ENCODE peak calls at places on chromosomes 16 and 17, in four cellular contexts. One of them, this sample, is unnamed.

GRCh38 chr17:44102845-44103622 is 20.4 kb downstream of the HDAC5 start:
- DNase-seq in heart left ventricle: no peak
- DNase-seq in H1: no peak
- DNase-seq in adrenal gland: no peak
- DNase-seq in this sample: no peak

GRCh38 chr17:40038882-40039513 is 15.2 kb downstream of the MED24 start:
- DNase-seq in heart left ventricle: peak; percentile 69
- DNase-seq in H1: no peak
- DNase-seq in adrenal gland: peak; percentile 87
- DNase-seq in this sample: no peak

GRCh38 chr17:36131436-36131835 is 27.8 kb downstream of the CCL4 start:
- DNase-seq in heart left ventricle: no peak
- DNase-seq in H1: no peak
- DNase-seq in adrenal gland: no peak
- DNase-seq in this sample: no peak

GRCh38 chr17:38606646-38607611 is 1.2 kb upstream of the SRCIN1 start:
- DNase-seq in heart left ventricle: peak; percentile 73
- DNase-seq in H1: no peak
- DNase-seq in adrenal gland: no peak
- DNase-seq in this sample: peak; percentile 95

GRCh38 chr17:6608321-6608720 is 32.2 kb downstream of the KIAA0753 start:
- DNase-seq in heart left ventricle: no peak
- DNase-seq in H1: no peak
- DNase-seq in adrenal gland: no peak
- DNase-seq in this sample: no peak

GRCh38 chr17:60525347-60525623 is 757 bp downstream of the APPBP2 start:
- DNase-seq in heart left ventricle: no peak
- DNase-seq in H1: no peak
- DNase-seq in adrenal gland: no peak
- DNase-seq in this sample: no peak

GRCh38 chr17:1402268-1402598 is 2.2 kb upstream of the YWHAE start:
- DNase-seq in heart left ventricle: no peak
- DNase-seq in H1: no peak
- DNase-seq in adrenal gland: no peak
- DNase-seq in this sample: no peak

GRCh38 chr16:76854234-76854633 is 336.8 kb upstream of the MON1B start:
- DNase-seq in heart left ventricle: no peak
- DNase-seq in H1: no peak
- DNase-seq in adrenal gland: no peak
- DNase-seq in this sample: no peak

GRCh38 chr17:12403881-12404398 is 261.8 kb upstream of the MYOCD start:
- DNase-seq in heart left ventricle: no peak
- DNase-seq in H1: no peak
- DNase-seq in adrenal gland: no peak
- DNase-seq in this sample: no peak

GRCh38 chr17:71237903-71238538 is 882.8 kb upstream of the SOX9 start:
- DNase-seq in heart left ventricle: no peak
- DNase-seq in H1: no peak
- DNase-seq in adrenal gland: no peak
- DNase-seq in this sample: no peak

GRCh38 chr16:7086842-7087616 is 245.6 kb upstream of the RBFOX1 start:
- DNase-seq in heart left ventricle: peak; percentile 61
- DNase-seq in H1: peak; percentile 76
- DNase-seq in adrenal gland: peak; percentile 81
- DNase-seq in this sample: no peak

GRCh38 chr16:54991525-54991924 is 60.9 kb downstream of the IRX5 start:
- DNase-seq in heart left ventricle: no peak
- DNase-seq in H1: no peak
- DNase-seq in adrenal gland: no peak
- DNase-seq in this sample: no peak

GRCh38 chr16:77043076-77043475 is 147.9 kb upstream of the MON1B start:
- DNase-seq in heart left ventricle: no peak
- DNase-seq in H1: no peak
- DNase-seq in adrenal gland: no peak
- DNase-seq in this sample: no peak

GRCh38 chr17:31190351-31190750 is 95.6 kb downstream of the NF1 start:
- DNase-seq in heart left ventricle: no peak
- DNase-seq in H1: no peak
- DNase-seq in adrenal gland: no peak
- DNase-seq in this sample: no peak

GRCh38 chr17:9906616-9907015 is 1.5 kb upstream of the RCVRN start:
- DNase-seq in heart left ventricle: no peak
- DNase-seq in H1: no peak
- DNase-seq in adrenal gland: no peak
- DNase-seq in this sample: no peak

GRCh38 chr17:40909755-40910154 is 24.7 kb upstream of the KRT20 start:
- DNase-seq in heart left ventricle: no peak
- DNase-seq in H1: no peak
- DNase-seq in adrenal gland: no peak
- DNase-seq in this sample: no peak

GRCh38 chr16:49622421-49623402 is 233.2 kb downstream of the ZNF423 start:
- DNase-seq in heart left ventricle: peak; percentile 45
- DNase-seq in H1: no peak
- DNase-seq in adrenal gland: no peak
- DNase-seq in this sample: peak; percentile 29

GRCh38 chr16:89357460-89357859 is 132.9 kb downstream of the ANKRD11 start:
- DNase-seq in heart left ventricle: no peak
- DNase-seq in H1: no peak
- DNase-seq in adrenal gland: peak; percentile 86
- DNase-seq in this sample: no peak

GRCh38 chr17:12789976-12790805 is 893 bp downstream of the ARHGAP44 start:
- DNase-seq in heart left ventricle: no peak
- DNase-seq in H1: no peak
- DNase-seq in adrenal gland: no peak
- DNase-seq in this sample: peak; percentile 15

GRCh38 chr17:73757324-73757942 is 113.2 kb upstream of the SDK2 start:
- DNase-seq in heart left ventricle: no peak
- DNase-seq in H1: no peak
- DNase-seq in adrenal gland: no peak
- DNase-seq in this sample: no peak

GRCh38 chr16:53546988-53547391 is 44.0 kb upstream of the AKTIP start:
- DNase-seq in heart left ventricle: no peak
- DNase-seq in H1: peak; percentile 17
- DNase-seq in adrenal gland: no peak
- DNase-seq in this sample: no peak

GRCh38 chr17:45104029-45104428 is 28.3 kb downstream of the PLCD3 start:
- DNase-seq in heart left ventricle: no peak
- DNase-seq in H1: no peak
- DNase-seq in adrenal gland: no peak
- DNase-seq in this sample: no peak

GRCh38 chr16:8855051-8855786 is 13.6 kb downstream of the CARHSP1 start:
- DNase-seq in heart left ventricle: no peak
- DNase-seq in H1: no peak
- DNase-seq in adrenal gland: no peak
- DNase-seq in this sample: no peak

GRCh38 chr17:48543854-48544355 is 1.0 kb downstream of the HOXB2 start:
- DNase-seq in heart left ventricle: peak; percentile 75
- DNase-seq in H1: no peak
- DNase-seq in adrenal gland: no peak
- DNase-seq in this sample: no peak

GRCh38 chr16:57657228-57657627 is 10.9 kb upstream of the ADGRG3 start:
- DNase-seq in heart left ventricle: no peak
- DNase-seq in H1: no peak
- DNase-seq in adrenal gland: no peak
- DNase-seq in this sample: no peak

GRCh38 chr17:31296156-31296555 is 883 bp downstream of the OMG start:
- DNase-seq in heart left ventricle: no peak
- DNase-seq in H1: no peak
- DNase-seq in adrenal gland: no peak
- DNase-seq in this sample: no peak

GRCh38 chr16:90020260-90020837 is 1.1 kb upstream of the DBNDD1 start:
- DNase-seq in heart left ventricle: no peak
- DNase-seq in H1: no peak
- DNase-seq in adrenal gland: no peak
- DNase-seq in this sample: no peak

GRCh38 chr16:85309656-85310587 is 197.7 kb upstream of the CIBAR2 start:
- DNase-seq in heart left ventricle: peak; percentile 75
- DNase-seq in H1: no peak
- DNase-seq in adrenal gland: peak; percentile 76
- DNase-seq in this sample: no peak

GRCh38 chr17:68328676-68329075 is 37.4 kb downstream of the ARSG start:
- DNase-seq in heart left ventricle: no peak
- DNase-seq in H1: no peak
- DNase-seq in adrenal gland: no peak
- DNase-seq in this sample: no peak

GRCh38 chr16:87321336-87322107 is 4.3 kb upstream of the C16orf95 start:
- DNase-seq in heart left ventricle: no peak
- DNase-seq in H1: no peak
- DNase-seq in adrenal gland: no peak
- DNase-seq in this sample: no peak

GRCh38 chr16:66474750-66475199 is 47.7 kb downstream of the BEAN1 start:
- DNase-seq in heart left ventricle: no peak
- DNase-seq in H1: no peak
- DNase-seq in adrenal gland: peak; percentile 45
- DNase-seq in this sample: no peak

GRCh38 chr17:64622931-64623654 is 39.0 kb downstream of the SMURF2 start:
- DNase-seq in heart left ventricle: no peak
- DNase-seq in H1: no peak
- DNase-seq in adrenal gland: no peak
- DNase-seq in this sample: no peak

GRCh38 chr17:17682293-17682736 is 1.1 kb downstream of the RAI1 start:
- DNase-seq in heart left ventricle: peak; percentile 79
- DNase-seq in H1: no peak
- DNase-seq in adrenal gland: no peak
- DNase-seq in this sample: no peak

DNA sequence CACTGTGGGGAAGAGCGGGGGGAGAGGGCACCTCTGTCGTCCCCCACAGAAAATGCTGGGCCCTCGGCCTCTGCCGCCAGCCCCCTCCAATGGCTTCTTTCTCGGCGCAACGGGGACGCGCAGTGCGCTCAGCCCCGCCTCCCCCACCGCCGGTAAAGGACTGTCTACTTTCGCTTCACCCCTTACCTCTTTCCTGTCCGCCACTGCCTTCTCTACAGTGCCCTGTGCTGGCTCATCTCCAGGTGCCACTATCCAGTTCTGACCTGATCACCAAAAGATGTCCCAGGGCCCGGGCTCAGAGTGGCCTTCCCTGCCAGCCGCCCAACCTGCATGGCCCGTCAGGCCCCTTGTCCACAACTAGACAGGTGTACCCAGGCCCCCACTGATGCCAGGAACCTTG is 7.3 kb downstream of the ENDOV start:
- DNase-seq in heart left ventricle: no peak
- DNase-seq in H1: no peak
- DNase-seq in adrenal gland: no peak
- DNase-seq in this sample: peak; percentile 43
- H3K27ac ChIP-seq in heart left ventricle: no peak overlapping the region
- H3K27ac ChIP-seq in H1: no peak overlapping the region
- H3K27ac ChIP-seq in adrenal gland: no peak overlapping the region
- H3K27ac ChIP-seq in this sample: no peak overlapping the region

DNA sequence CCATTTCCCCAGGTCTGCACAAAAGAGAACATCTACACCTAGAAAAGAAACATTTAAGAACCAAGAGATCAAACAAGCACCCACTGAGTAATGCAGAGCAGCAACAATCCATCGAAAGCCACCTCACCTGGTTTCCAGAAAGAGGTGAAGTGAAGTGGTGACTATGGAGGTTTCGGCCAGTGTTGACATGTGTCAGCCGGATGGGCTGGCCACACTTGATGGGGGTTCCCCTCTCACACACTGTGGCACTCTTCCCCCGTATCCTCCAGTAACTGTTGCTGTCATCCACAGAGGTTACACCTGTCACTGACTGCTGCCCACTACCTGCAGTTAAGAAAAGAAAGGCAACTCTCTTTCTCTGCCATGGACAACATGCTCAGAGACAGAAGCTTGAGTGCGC is 6.5 kb downstream of the SDF2 start:
- DNase-seq in heart left ventricle: no peak
- DNase-seq in H1: no peak
- DNase-seq in adrenal gland: no peak
- DNase-seq in this sample: no peak
- TF ChIP-seq POLR2A in heart left ventricle: no peak
- TF ChIP-seq POLR2A in H1: no peak
- TF ChIP-seq POLR2A in adrenal gland: no peak
- TF ChIP-seq POLR2A in this sample: no peak

GRCh38 chr16:22063888-22064467 is 28.4 kb upstream of the VWA3A start:
- DNase-seq in heart left ventricle: no peak
- DNase-seq in H1: no peak
- DNase-seq in adrenal gland: no peak
- DNase-seq in this sample: no peak
- TF ChIP-seq CTCF in heart left ventricle: no peak
- TF ChIP-seq CTCF in H1: no peak
- TF ChIP-seq CTCF in adrenal gland: no peak
- TF ChIP-seq CTCF in this sample: no peak

GRCh38 chr17:76382305-76382802 is 2.1 kb upstream of the SPHK1 start:
- DNase-seq in heart left ventricle: no peak
- DNase-seq in H1: no peak
- DNase-seq in adrenal gland: no peak
- DNase-seq in this sample: no peak
- H3K27ac ChIP-seq in heart left ventricle: peak overlapping the region; percentile 95
- H3K27ac ChIP-seq in H1: no peak overlapping the region
- H3K27ac ChIP-seq in adrenal gland: no peak overlapping the region
- H3K27ac ChIP-seq in this sample: peak overlapping the region; percentile 36

GRCh38 chr16:81006472-81007311 is at the start of the genes CENPN and CMC2:
- DNase-seq in heart left ventricle: peak; percentile 99
- DNase-seq in H1: peak; percentile 88
- DNase-seq in adrenal gland: peak; percentile 100
- DNase-seq in this sample: peak; percentile 99
- TF ChIP-seq POLR2A in heart left ventricle: peak; percentile 74
- TF ChIP-seq POLR2A in H1: peak; percentile 97
- TF ChIP-seq POLR2A in adrenal gland: peak; percentile 72
- TF ChIP-seq POLR2A in this sample: peak; percentile 87

GRCh38 chr16:813916-814412 is 13.4 kb upstream of the GNG13 start:
- DNase-seq in heart left ventricle: no peak
- DNase-seq in H1: no peak
- DNase-seq in adrenal gland: no peak
- DNase-seq in this sample: no peak
- TF ChIP-seq CTCF in heart left ventricle: no peak
- TF ChIP-seq CTCF in H1: no peak
- TF ChIP-seq CTCF in adrenal gland: no peak
- TF ChIP-seq CTCF in this sample: no peak

DNA sequence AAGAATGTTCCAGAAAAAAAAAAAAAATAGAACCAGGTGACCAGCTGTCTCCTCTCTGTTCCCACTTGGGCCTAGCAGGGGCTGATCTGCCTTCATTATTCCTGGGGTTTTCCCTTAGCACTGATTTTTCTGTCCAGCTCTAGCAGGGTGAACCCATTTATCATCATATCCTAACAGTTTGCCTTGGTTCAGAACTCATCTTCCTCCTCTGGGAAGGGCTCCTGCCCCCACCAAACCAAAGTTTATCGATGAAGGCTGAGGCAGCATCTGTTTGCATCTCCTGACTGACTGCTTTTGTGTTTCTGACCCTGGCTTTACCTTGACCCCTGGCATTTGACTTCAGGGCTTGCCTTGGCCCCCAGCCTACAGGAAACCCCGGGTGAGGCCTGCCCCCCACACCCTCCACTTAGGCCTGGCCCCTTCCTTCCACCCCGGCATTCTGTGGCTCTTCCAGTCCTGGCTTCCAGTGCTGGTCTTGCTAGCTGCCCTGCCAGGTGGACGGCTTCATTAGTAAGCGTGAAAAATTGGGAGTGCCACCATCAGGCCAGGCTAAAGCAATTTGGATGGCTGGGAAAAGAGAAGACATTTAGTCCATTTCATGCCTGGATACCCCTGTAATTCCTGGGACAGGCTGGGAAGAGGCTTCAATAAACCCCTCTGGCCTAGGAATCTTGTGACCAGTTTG is 164.9 kb downstream of the CCDC182 start:
- DNase-seq in heart left ventricle: no peak
- DNase-seq in H1: no peak
- DNase-seq in adrenal gland: no peak
- DNase-seq in this sample: no peak
- H3K27ac ChIP-seq in heart left ventricle: no peak overlapping the region
- H3K27ac ChIP-seq in H1: no peak overlapping the region
- H3K27ac ChIP-seq in adrenal gland: no peak overlapping the region
- H3K27ac ChIP-seq in this sample: no peak overlapping the region